ENCODE peak calls at places on chromosomes 16 and 17, in six cellular contexts. U is effector CD4-positive, alpha-beta T cell; W is activated T-cell treated with anti-CD3 and anti-CD28 coated beads for 1 hour; O is NCI-H524; I is NCI-H69; G is DMS79. N is an unnamed sample.

GRCh38 chr16:14531101-14531500 is 99.0 kb downstream of the PARN start:
- DNase-seq in U (no peak), W (no peak), O (no peak), I (no peak), G (no peak), N (no peak)

GRCh38 chr16:27792486-27793275 is 242.7 kb downstream of the KATNIP start:
- DNase-seq in U (no peak), W (no peak), O (no peak), I (peak), G (no peak), N (no peak)

GRCh38 chr17:77499699-77500435 is 359.1 kb downstream of the SEC14L1 start:
- DNase-seq in U (no peak), W (no peak), O (no peak), I (no peak), G (no peak), N (no peak)

GRCh38 chr16:66383551-66383950 is 17.1 kb downstream of the CDH5 start:
- DNase-seq in U (no peak), W (no peak), O (no peak), I (no peak), G (no peak), N (no peak)

GRCh38 chr17:52666264-52666663 is 507.8 kb upstream of the CA10 start:
- DNase-seq in U (no peak), W (no peak), O (no peak), I (no peak), G (no peak), N (no peak)

GRCh38 chr16:70290949-70291519 is 1.7 kb upstream of the AARS1 start:
- DNase-seq in U (no peak), W (no peak), O (no peak), I (no peak), G (no peak), N (no peak)

GRCh38 chr17:66964930-66965800 is 658 bp downstream of the CACNG4 start:
- DNase-seq in U (no peak), W (no peak), O (peak), I (peak), G (no peak), N (no peak)

GRCh38 chr16:57266531-57267268 is 17.8 kb downstream of the PLLP start:
- DNase-seq in U (peak), W (peak), O (no peak), I (no peak), G (no peak), N (peak)

GRCh38 chr17:68435876-68436842 is 21.1 kb downstream of the WIPI1 start:
- DNase-seq in U (peak), W (peak), O (peak), I (peak), G (no peak), N (peak)

GRCh38 chr17:50882851-50883250 is 16.7 kb upstream of the TOB1 start:
- DNase-seq in U (no peak), W (no peak), O (no peak), I (no peak), G (no peak), N (no peak)

GRCh38 chr16:14029658-14030057 is 41.5 kb upstream of the MRTFB start:
- DNase-seq in U (no peak), W (no peak), O (no peak), I (peak), G (no peak), N (no peak)

GRCh38 chr17:37358098-37358829 is 17.5 kb upstream of the C17orf78 start:
- DNase-seq in U (no peak), W (no peak), O (peak), I (peak), G (peak), N (no peak)

GRCh38 chr17:13420294-13421277 is 181.1 kb downstream of the HS3ST3A1 start:
- DNase-seq in U (no peak), W (no peak), O (no peak), I (peak), G (no peak), N (no peak)

GRCh38 chr17:74748529-74749261 is at the start of gene NHERF1:
- DNase-seq in U (peak), W (peak), O (peak), I (peak), G (peak), N (peak)